ENCODE peak calls at places on chromosomes 11 and 22, in seven cellular contexts. I is GM23248, H is MM.1S, R is GM23338, W is hepatocyte, O is HCT116, N is PC-3. P is an unnamed sample.

GRCh38 chr22:20568502-20569058 is 61.2 kb downstream of the MED15 start:
- DNase-seq in I (no peak), W (no peak), N (no peak), R (no peak), H (no peak), O (no peak), P (no peak)

GRCh38 chr22:43313497-43314474 is 29.4 kb downstream of the SCUBE1 start:
- DNase-seq in R (peak), I (no peak), W (no peak), H (no peak), O (no peak), N (no peak), P (peak)

GRCh38 chr22:19055801-19056200 is 66.4 kb downstream of the DGCR2 start:
- DNase-seq in O (no peak), R (no peak), H (no peak), W (no peak), I (no peak), N (no peak), P (no peak)

GRCh38 chr11:129277216-129277838 is 85.2 kb upstream of the ARHGAP32 start:
- DNase-seq in I (peak), R (no peak), O (no peak), N (peak), H (no peak), W (peak), P (no peak)

GRCh38 chr11:100680070-100680469 is 7.0 kb upstream of the ARHGAP42 start:
- DNase-seq in W (no peak), I (no peak), H (no peak), N (no peak), R (no peak), O (no peak), P (no peak)

GRCh38 chr11:35953081-35953480 is 9.2 kb downstream of the LDLRAD3 start:
- DNase-seq in W (no peak), I (no peak), N (peak), R (no peak), O (no peak), H (no peak), P (no peak)

GRCh38 chr11:3126901-3127691 is 38.0 kb downstream of the OSBPL5 start:
- DNase-seq in N (no peak), H (no peak), W (no peak), R (no peak), O (no peak), I (no peak), P (no peak)

GRCh38 chr11:12755510-12755909 is 81.3 kb downstream of the TEAD1 start:
- DNase-seq in W (no peak), H (no peak), N (no peak), O (no peak), R (no peak), I (peak), P (no peak)

GRCh38 chr11:34245043-34245442 is 112.8 kb downstream of the ABTB2 start:
- DNase-seq in H (no peak), W (no peak), N (no peak), I (no peak), O (no peak), R (no peak), P (no peak)

GRCh38 chr11:128830836-128831780 is 36.0 kb downstream of the KCNJ1 start:
- DNase-seq in R (peak), H (peak), N (peak), I (peak), W (peak), O (peak), P (peak)

GRCh38 chr11:46611526-46612304 is 5.3 kb downstream of the HARBI1 start:
- DNase-seq in H (no peak), N (no peak), I (no peak), R (no peak), W (no peak), O (no peak), P (no peak)

GRCh38 chr22:35326854-35327562 is 27.3 kb downstream of the TOM1 start:
- DNase-seq in W (no peak), N (no peak), R (no peak), I (no peak), O (no peak), H (no peak), P (no peak)

GRCh38 chr22:39732625-39733024 is 160.9 kb downstream of the ENTHD1 start:
- DNase-seq in W (no peak), R (no peak), I (no peak), H (no peak), O (no peak), N (no peak), P (no peak)

GRCh38 chr11:10809373-10810199 is 860 bp upstream of the EIF4G2 start:
- DNase-seq in N (peak), I (peak), O (peak), R (peak), W (no peak), H (peak), P (peak)

GRCh38 chr22:35611200-35611890 is 5.8 kb downstream of the MB start:
- DNase-seq in R (no peak), W (no peak), I (no peak), O (no peak), H (no peak), N (no peak), P (no peak)

GRCh38 chr11:1946812-1947480 is at the start of gene MRPL23:
- DNase-seq in O (no peak), R (no peak), W (no peak), H (no peak), I (no peak), N (no peak), P (no peak)

GRCh38 chr22:49345896-49346295 is 481.8 kb downstream of the BRD1 start:
- DNase-seq in W (no peak), I (no peak), O (no peak), N (no peak), H (no peak), R (no peak), P (no peak)

GRCh38 chr11:128956401-128957203 is 13.9 kb upstream of the TP53AIP1 start:
- DNase-seq in H (peak), O (peak), W (peak), R (peak), I (peak), N (peak), P (peak)

GRCh38 chr22:50247748-50248147 is 2.9 kb upstream of the TUBGCP6 start:
- DNase-seq in R (peak), N (peak), H (peak), O (peak), W (no peak), I (peak), P (peak)

GRCh38 chr11:88174627-88175003 is 628 bp downstream of the RAB38 start:
- DNase-seq in R (peak), N (peak), W (peak), O (peak), H (no peak), I (peak), P (peak)

GRCh38 chr22:29784451-29785361 is 17.5 kb downstream of the UQCR10 start:
- DNase-seq in O (no peak), H (no peak), I (peak), R (no peak), W (no peak), N (no peak), P (no peak)

GRCh38 chr11:7749456-7749855 is 43.2 kb upstream of the OVCH2 start:
- DNase-seq in N (no peak), W (no peak), I (no peak), H (no peak), O (no peak), R (no peak), P (no peak)

GRCh38 chr11:9574556-9574805 is 1.0 kb downstream of the WEE1 start:
- DNase-seq in W (no peak), I (no peak), N (no peak), H (no peak), R (peak), O (no peak), P (peak)

GRCh38 chr11:8075119-8075726 is 5.8 kb upstream of the TUB start:
- DNase-seq in H (no peak), N (peak), W (no peak), O (no peak), I (peak), R (no peak), P (no peak)

GRCh38 chr11:116869610-116870009 is 32.2 kb upstream of the APOA1 start:
- DNase-seq in O (no peak), W (no peak), I (no peak), N (no peak), R (peak), H (no peak), P (peak)

GRCh38 chr11:41301023-41301422 is 158.4 kb downstream of the LRRC4C start:
- DNase-seq in H (no peak), N (peak), I (no peak), O (no peak), R (no peak), W (no peak), P (no peak)

GRCh38 chr11:68803766-68804165 is 38.0 kb downstream of the CPT1A start:
- DNase-seq in N (no peak), H (no peak), I (no peak), O (no peak), R (no peak), W (no peak), P (no peak)

GRCh38 chr22:47296405-47297260 is 534.2 kb downstream of the TBC1D22A start:
- DNase-seq in R (peak), N (no peak), O (no peak), H (no peak), I (peak), W (no peak), P (no peak)

GRCh38 chr11:2294340-2295290 is 7.1 kb downstream of the C11orf21 start:
- DNase-seq in N (no peak), O (no peak), H (no peak), I (no peak), W (no peak), R (no peak), P (peak)

GRCh38 chr11:118872403-118872821 is 11.3 kb upstream of the CXCR5 start:
- DNase-seq in O (no peak), W (no peak), N (no peak), I (no peak), H (peak), R (no peak), P (no peak)

GRCh38 chr22:17754233-17754925 is 19.9 kb downstream of the BID start:
- DNase-seq in H (no peak), I (no peak), O (no peak), W (no peak), N (peak), R (peak), P (peak)

GRCh38 chr11:123316003-123316402 is 114.1 kb upstream of the GRAMD1B start:
- DNase-seq in N (no peak), O (no peak), I (no peak), R (no peak), H (no peak), W (no peak), P (no peak)

GRCh38 chr22:43391306-43391705 is 20.5 kb upstream of the MPPED1 start:
- DNase-seq in H (no peak), W (peak), R (no peak), O (no peak), I (no peak), N (no peak), P (no peak)

GRCh38 chr11:120212259-120212888 is 1.5 kb downstream of the OAF start:
- DNase-seq in H (no peak), R (peak), W (no peak), I (peak), N (peak), O (no peak), P (no peak)

GRCh38 chr22:25083414-25084166 is 116.1 kb upstream of the CRYBB3 start:
- DNase-seq in I (no peak), O (no peak), N (no peak), R (no peak), H (no peak), W (peak), P (peak)

GRCh38 chr11:117903505-117904382 is 25.5 kb downstream of the TMPRSS13 start:
- DNase-seq in I (no peak), W (no peak), H (no peak), R (no peak), O (no peak), N (no peak), P (no peak)

GRCh38 chr11:87391501-87391900 is 353.8 kb downstream of the TMEM135 start:
- DNase-seq in O (no peak), I (no peak), R (no peak), N (no peak), W (no peak), H (no peak), P (no peak)

GRCh38 chr11:77074205-77074604 is 7.4 kb downstream of the CAPN5 start:
- DNase-seq in N (no peak), I (no peak), W (no peak), O (no peak), H (no peak), R (no peak), P (no peak)

GRCh38 chr22:23822101-23822671 is 16.6 kb downstream of the DERL3 start:
- DNase-seq in O (no peak), R (no peak), H (no peak), W (no peak), N (no peak), I (no peak), P (no peak)

GRCh38 chr11:111466615-111467014 is 45.6 kb downstream of the BTG4 start:
- DNase-seq in I (no peak), O (no peak), W (no peak), H (no peak), N (no peak), R (no peak), P (no peak)
- TF ChIP-seq EZH2phosphoT487 in I (no peak), O (no peak), W (no peak), H (no peak), N (no peak), R (no peak), P (no peak)

GRCh38 chr11:74948546-74948897 is 369 bp downstream of the XRRA1 start:
- DNase-seq in W (peak), N (no peak), H (no peak), I (peak), O (no peak), R (no peak), P (no peak)
- TF ChIP-seq EZH2phosphoT487 in W (no peak), N (no peak), H (no peak), I (no peak), O (no peak), R (no peak), P (no peak)

GRCh38 chr22:45718391-45718790 is 46.8 kb downstream of the ATXN10 start:
- DNase-seq in I (no peak), H (no peak), N (no peak), R (no peak), O (no peak), W (no peak), P (no peak)
- TF ChIP-seq EZH2phosphoT487 in I (no peak), H (no peak), N (no peak), R (no peak), O (no peak), W (no peak), P (no peak)

GRCh38 chr11:64605656-64606585 is 14.9 kb downstream of the SLC22A12 start:
- DNase-seq in R (no peak), H (no peak), N (no peak), O (no peak), W (no peak), I (no peak), P (no peak)
- TF ChIP-seq EZH2phosphoT487 in R (no peak), H (no peak), N (no peak), O (no peak), W (no peak), I (no peak), P (no peak)

DNA sequence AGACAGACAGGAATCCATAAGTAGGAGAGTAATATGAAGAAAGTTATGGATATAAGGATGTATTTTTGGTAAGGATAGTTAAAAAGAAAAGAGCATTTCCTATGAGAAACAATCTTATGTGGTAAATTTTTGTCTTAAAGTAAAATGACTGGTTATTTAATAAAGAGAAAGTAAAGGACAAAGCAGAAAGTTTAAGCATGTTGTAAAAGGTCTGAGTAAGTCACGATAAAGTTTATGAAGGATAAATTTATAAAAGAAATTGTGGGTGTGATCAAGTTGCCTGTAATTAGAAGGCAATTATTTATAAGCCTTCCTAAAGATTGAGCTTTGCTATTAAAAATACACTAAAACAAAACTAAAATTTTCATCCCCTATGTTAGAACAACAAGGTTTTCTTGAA is 314.7 kb upstream of the SYN3 start:
- DNase-seq in W (no peak), O (no peak), R (no peak), N (no peak), H (no peak), I (no peak), P (no peak)
- TF ChIP-seq EZH2phosphoT487 in W (no peak), O (no peak), R (no peak), N (no peak), H (no peak), I (no peak), P (no peak)

DNA sequence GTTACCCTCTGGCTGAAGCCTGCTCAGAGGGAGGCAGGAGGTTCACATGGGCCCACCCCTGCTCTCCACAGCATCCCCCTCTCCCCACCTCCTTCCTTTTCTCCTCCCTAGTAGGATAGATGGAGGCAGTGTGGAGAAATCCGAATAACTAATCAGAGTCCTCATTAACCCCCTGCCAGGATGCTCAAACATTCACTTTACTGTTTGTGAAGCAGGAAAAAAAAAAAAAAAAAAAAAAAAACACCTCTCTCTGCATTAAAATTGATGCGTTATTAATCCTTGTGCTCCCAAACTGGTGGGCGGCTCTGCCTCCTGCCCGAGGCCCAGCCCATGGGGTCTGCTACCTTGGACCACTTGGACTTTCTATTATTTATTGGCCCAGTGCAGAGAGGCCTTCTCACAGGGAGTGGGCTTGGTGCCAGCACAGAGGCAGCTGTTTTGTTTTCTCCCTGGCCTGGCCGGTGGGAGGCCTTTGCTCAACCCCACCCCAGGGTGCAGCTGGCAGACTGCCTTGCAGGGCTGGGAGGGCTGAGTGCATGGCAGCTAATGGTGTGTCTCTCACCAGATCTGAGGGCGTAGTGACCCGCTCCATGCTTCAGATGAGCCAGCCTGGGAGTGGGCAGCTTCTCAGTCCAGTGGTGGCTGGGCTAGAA is 150.7 kb downstream of the PKNOX2 start:
- DNase-seq in W (no peak), I (peak), H (no peak), N (no peak), O (no peak), R (peak), P (no peak)
- TF ChIP-seq EZH2phosphoT487 in W (no peak), I (no peak), H (no peak), N (no peak), O (no peak), R (no peak), P (no peak)

GRCh38 chr22:44801476-44801875 is 49.1 kb downstream of the ARHGAP8 start:
- DNase-seq in W (no peak), I (no peak), N (no peak), H (no peak), R (no peak), O (no peak), P (no peak)

GRCh38 chr22:44799077-44799931 is 46.9 kb downstream of the ARHGAP8 start:
- DNase-seq in W (no peak), H (no peak), I (no peak), O (no peak), N (no peak), R (no peak), P (no peak)

GRCh38 chr22:44802956-44803355 is 50.6 kb downstream of the ARHGAP8 start:
- DNase-seq in I (no peak), N (no peak), R (no peak), W (no peak), O (no peak), H (no peak), P (no peak)

GRCh38 chr22:44804327-44804726 is 52.0 kb downstream of the ARHGAP8 start:
- DNase-seq in H (no peak), W (no peak), R (no peak), I (no peak), O (no peak), N (no peak), P (no peak)

GRCh38 chr22:44802071-44802700 is 49.8 kb downstream of the ARHGAP8 start:
- DNase-seq in N (no peak), W (no peak), O (no peak), I (no peak), R (no peak), H (no peak), P (no peak)
- TF ChIP-seq EZH2phosphoT487 in N (no peak), W (no peak), O (no peak), I (no peak), R (no peak), H (no peak), P (no peak)

P was measured in neural progenitor cell.